ENCODE peak calls at places on chromosomes 7 and 10, in eight cellular contexts. X is psoas muscle, F is mammary epithelial cell, S is fibroblast of lung, L is adrenal gland, H is A549, O is colonic mucosa, U is AG04450. V is an unnamed sample.

GRCh38 chr10:78852447-78852846 is 216.3 kb upstream of the ZMIZ1 start:
- DNase-seq in U (no peak), F (no peak), S (no peak), H (no peak), O (no peak), X (no peak), L (no peak), V (no peak)

GRCh38 chr10:44416021-44416758 is 31.3 kb upstream of the CXCL12 start:
- DNase-seq in U (no peak), O (no peak), F (no peak), H (no peak), L (no peak), S (peak), X (no peak), V (peak)

GRCh38 chr7:5408777-5409176 is 14.9 kb downstream of the TNRC18 start:
- DNase-seq in U (no peak), L (no peak), S (peak), H (no peak), X (no peak), O (no peak), F (peak), V (no peak)

GRCh38 chr10:79176949-79177602 is 108.3 kb downstream of the ZMIZ1 start:
- DNase-seq in O (no peak), F (no peak), U (no peak), X (no peak), L (no peak), H (no peak), S (peak), V (no peak)

GRCh38 chr7:7251742-7252141 is 69.4 kb downstream of the C1GALT1 start:
- DNase-seq in L (no peak), S (no peak), O (no peak), U (no peak), X (no peak), F (no peak), H (no peak), V (no peak)

GRCh38 chr7:120819861-120820260 is 38.1 kb downstream of the TSPAN12 start:
- DNase-seq in S (no peak), H (no peak), F (no peak), L (no peak), X (no peak), O (no peak), U (no peak), V (no peak)

GRCh38 chr10:119355930-119356329 is 148.6 kb downstream of the GRK5 start:
- DNase-seq in S (no peak), X (no peak), L (no peak), U (no peak), H (no peak), F (no peak), O (no peak), V (no peak)

GRCh38 chr10:35780970-35781642 is 139.0 kb upstream of the FZD8 start:
- DNase-seq in F (peak), O (no peak), S (no peak), X (no peak), L (no peak), H (no peak), U (no peak), V (no peak)

GRCh38 chr10:95792874-95793285 is 36.9 kb downstream of the ENTPD1 start:
- DNase-seq in X (no peak), U (peak), H (no peak), S (peak), L (no peak), F (no peak), O (no peak), V (no peak)

DNA sequence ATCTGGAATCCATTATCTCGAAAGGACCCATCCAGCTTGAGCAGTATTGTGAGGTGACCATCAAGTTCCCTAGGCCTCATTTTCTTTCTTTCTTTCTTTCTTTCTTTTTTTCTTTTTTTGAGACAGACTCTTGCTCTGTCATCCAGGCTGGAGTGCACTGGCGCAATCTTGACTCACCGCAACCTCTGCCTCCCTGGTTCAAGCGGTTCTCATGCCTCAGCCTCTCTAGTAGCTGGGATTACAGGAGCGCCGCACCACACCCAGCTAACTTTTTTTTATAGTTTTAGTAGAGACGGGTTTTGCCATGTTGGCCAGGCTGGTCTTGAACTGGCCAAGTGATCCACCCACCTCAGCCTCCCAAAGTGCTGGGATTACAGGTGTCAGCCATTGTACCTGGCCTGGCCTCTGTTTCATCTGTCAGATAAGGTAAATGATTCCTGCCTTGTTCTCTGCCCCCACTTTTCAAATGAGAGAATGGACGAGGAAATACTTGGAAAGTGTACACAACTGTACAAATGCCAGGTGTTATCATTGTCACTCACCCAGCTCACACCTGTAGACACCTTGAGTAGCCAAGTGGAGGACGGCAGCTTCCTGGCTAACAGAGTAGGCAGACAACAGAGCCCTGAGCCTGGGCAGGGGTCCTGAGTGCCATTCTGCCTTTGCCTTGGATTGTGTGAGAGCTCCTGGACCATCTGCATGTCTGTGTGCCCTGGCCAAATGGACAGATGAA is 54.1 kb downstream of the HK1 start:
- DNase-seq in U (no peak), S (no peak), F (no peak), X (no peak), H (no peak), O (peak), L (no peak), V (no peak)
- H3K4me3 ChIP-seq in U (no peak), S (no peak), F (no peak), X (peak), H (no peak), O (no peak), L (no peak), V (peak)

DNA sequence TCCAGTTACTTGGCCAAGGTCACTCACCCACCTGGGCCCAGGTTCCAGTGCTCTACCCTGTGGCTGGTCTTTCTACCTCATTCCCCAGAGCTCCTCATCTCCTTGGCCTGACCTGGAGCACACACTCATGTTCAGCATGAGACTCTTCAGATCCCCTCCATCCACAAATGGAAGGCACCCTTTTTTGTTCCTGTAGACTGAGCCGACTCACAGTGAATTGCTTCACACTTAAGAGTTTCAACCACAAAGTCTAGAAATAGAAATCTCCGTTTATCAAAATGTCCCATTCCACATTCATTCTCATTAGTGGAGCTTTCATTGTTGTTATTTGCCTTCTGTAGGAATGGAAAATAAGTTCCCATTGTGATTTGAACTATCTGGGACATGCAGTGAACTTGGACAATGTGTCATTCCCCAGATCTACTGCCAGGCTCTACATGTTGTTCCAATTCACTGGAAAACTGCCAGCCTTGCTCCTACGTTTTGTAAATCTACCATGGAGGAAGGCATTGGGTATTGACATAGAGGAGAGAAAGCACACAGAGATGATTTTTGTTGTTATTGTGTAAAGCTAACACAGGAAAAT is 125.3 kb upstream of the CELF2 start:
- DNase-seq in X (no peak), F (no peak), O (no peak), L (no peak), H (no peak), U (no peak), S (peak), V (no peak)
- H3K27ac ChIP-seq in X (peak), F (no peak), O (no peak), L (no peak), H (no peak), U (no peak), S (no peak), V (no peak)

GRCh38 chr7:135662123-135662372 is 266 bp upstream of the STMP1 start:
- DNase-seq in X (no peak), L (no peak), U (no peak), F (no peak), O (no peak), H (no peak), S (no peak), V (no peak)
- TF ChIP-seq CTCF in X (peak), L (peak), U (no peak), F (peak), O (peak), H (peak), S (no peak), V (no peak)

GRCh38 chr10:124602646-124603365 is 141.2 kb downstream of the LHPP start:
- DNase-seq in F (no peak), H (no peak), X (peak), L (no peak), O (no peak), U (no peak), S (no peak), V (no peak)

GRCh38 chr10:124601431-124602120 is 140.0 kb downstream of the LHPP start:
- DNase-seq in S (no peak), L (no peak), U (no peak), X (peak), F (no peak), H (no peak), O (no peak), V (no peak)

GRCh38 chr10:124601016-124601415 is 139.4 kb downstream of the LHPP start:
- DNase-seq in S (no peak), O (no peak), H (no peak), L (no peak), U (no peak), F (no peak), X (peak), V (no peak)

GRCh38 chr10:124603376-124604213 is 140.6 kb downstream of the FAM53B start:
- DNase-seq in S (no peak), F (no peak), U (no peak), L (no peak), O (no peak), H (no peak), X (peak), V (no peak)

DNA sequence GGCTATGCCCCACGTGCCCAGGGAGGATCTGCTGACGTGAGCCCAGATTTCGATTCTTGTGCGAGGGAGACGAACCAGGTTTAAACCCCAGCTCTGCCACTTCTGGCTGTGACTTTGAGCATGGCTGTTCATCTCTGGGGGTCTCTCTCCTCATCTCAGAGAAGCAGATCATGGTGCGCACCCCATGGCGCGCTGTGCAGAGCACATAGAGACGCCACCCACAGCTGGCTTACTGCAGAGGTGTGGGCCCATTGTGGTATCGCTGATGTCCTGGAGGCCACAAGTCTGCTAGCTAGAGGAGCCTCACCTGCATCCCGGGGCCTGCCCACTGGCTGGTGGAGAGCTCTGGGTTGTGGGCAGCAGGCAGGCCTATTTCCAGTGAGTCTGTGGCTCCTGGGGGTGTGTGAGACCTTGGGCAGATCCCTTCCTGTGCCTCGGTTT is 140.5 kb downstream of the LHPP start:
- DNase-seq in X (peak), F (no peak), L (no peak), H (no peak), S (no peak), U (no peak), O (no peak), V (no peak)
- H3K4me3 ChIP-seq in X (no peak), F (no peak), L (no peak), H (no peak), S (no peak), U (no peak), O (no peak), V (no peak)

GRCh38 chr10:122271076-122271475 is at the start of gene BTBD16:
- DNase-seq in L (no peak), F (no peak), S (no peak), H (no peak), X (no peak), O (no peak), U (no peak), V (peak)
- H3K27ac ChIP-seq in L (no peak), F (no peak), S (no peak), H (no peak), X (no peak), O (no peak), U (no peak), V (no peak)

DNA sequence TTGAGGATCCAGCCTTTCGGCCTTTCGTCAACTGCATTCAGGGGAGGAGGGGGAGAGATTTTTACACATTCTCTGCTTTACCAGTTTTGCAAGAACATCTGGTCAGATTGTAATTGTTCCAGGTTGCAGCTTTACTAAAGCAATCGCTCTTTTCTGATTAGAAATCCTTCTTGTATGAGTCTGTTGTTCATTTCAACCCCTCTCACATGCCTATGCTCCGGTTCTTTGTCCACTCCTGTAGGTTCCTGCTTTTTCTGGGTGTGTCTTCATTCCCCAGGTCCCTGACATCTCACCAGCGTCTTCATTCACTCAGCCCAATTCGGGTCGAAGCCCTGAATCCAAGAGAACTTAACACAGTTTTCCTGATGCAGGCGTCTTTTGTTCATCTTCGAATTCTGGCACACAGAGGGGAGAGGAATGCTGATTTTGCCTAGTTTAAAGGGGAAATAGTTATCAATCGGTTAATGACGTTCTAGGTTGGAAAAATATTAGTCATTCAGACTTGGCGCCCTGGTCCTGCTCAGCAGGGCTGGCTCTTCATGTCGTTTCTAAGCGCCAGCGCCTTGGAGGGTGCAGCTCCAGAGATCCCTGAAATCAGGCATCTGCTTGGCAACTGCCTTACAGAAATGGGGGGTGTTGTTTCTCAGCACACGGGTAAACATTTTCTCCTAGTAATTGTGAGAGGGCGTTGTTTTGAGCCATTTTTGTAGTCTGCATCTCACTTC is 1.1 kb upstream of the PRTFDC1 start:
- DNase-seq in F (no peak), X (peak), L (no peak), H (no peak), S (peak), U (no peak), O (no peak), V (no peak)
- TF ChIP-seq CTCF in F (no peak), X (no peak), L (no peak), H (no peak), S (no peak), U (no peak), O (no peak), V (no peak)

GRCh38 chr10:113133497-113133896 is 183.4 kb downstream of the TCF7L2 start:
- DNase-seq in X (no peak), H (no peak), O (no peak), U (peak), F (no peak), L (no peak), S (peak), V (no peak)
- H3K4me3 ChIP-seq in X (no peak), H (no peak), O (no peak), U (no peak), F (no peak), L (no peak), S (no peak), V (no peak)

GRCh38 chr10:122264931-122265330 is 6.2 kb upstream of the BTBD16 start:
- DNase-seq in O (no peak), L (no peak), H (no peak), U (no peak), F (no peak), X (no peak), S (no peak), V (no peak)

GRCh38 chr10:122265896-122266295 is 5.2 kb upstream of the BTBD16 start:
- DNase-seq in S (no peak), H (no peak), F (no peak), L (no peak), O (no peak), U (no peak), X (no peak), V (no peak)

GRCh38 chr10:122267849-122268737 is 3.0 kb upstream of the BTBD16 start:
- DNase-seq in H (peak), U (no peak), O (peak), L (peak), S (no peak), F (peak), X (no peak), V (no peak)

GRCh38 chr10:122264442-122264841 is 6.7 kb upstream of the BTBD16 start:
- DNase-seq in L (no peak), U (no peak), H (no peak), F (no peak), O (no peak), X (no peak), S (peak), V (no peak)

DNA sequence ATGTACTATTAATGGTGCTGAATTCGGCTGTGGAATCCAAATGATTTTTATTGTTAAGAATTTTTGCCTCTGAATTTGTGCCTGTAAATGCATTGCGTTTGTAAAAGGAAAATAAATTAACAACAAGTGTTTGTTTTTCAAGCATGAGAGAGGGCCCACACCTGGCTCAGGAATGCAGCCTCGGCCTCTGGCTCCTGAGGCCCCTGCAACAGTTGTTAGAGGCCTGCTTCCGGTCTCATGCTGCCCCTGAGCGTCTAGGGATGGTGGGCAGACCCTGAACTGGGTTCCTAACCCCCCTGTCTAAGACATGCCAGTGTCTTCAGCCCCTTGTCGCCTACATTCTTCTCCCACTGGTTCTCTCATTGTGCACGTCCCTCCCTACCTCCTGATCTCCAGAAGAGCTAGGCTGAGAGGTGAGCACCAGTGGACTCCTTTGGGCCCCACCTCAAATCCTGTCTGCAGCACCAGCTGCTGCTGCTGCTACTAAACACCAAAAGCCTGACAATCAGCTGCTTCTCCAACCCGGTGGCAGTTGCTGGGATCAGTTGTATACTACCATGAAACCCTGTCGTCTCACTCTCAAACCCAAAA is 1.9 kb upstream of the BTBD16 start:
- DNase-seq in U (no peak), H (no peak), L (no peak), F (no peak), S (no peak), X (no peak), O (no peak), V (no peak)
- H3K27ac ChIP-seq in U (no peak), H (no peak), L (no peak), F (no peak), S (no peak), X (no peak), O (no peak), V (no peak)

GRCh38 chr7:148828965-148829364 is 55.1 kb downstream of the EZH2 start:
- DNase-seq in L (no peak), X (no peak), U (no peak), F (no peak), H (no peak), S (no peak), O (no peak), V (no peak)

GRCh38 chr7:148835854-148836253 is 48.2 kb downstream of the EZH2 start:
- DNase-seq in L (no peak), O (no peak), X (no peak), U (no peak), H (no peak), F (no peak), S (no peak), V (no peak)

GRCh38 chr7:148830897-148831692 is 53.0 kb downstream of the EZH2 start:
- DNase-seq in O (no peak), F (no peak), L (no peak), H (no peak), U (no peak), X (no peak), S (no peak), V (no peak)

GRCh38 chr7:148834605-148835004 is 49.5 kb downstream of the EZH2 start:
- DNase-seq in S (no peak), O (no peak), F (no peak), X (no peak), U (no peak), L (no peak), H (no peak), V (no peak)

GRCh38 chr7:148831782-148832181 is 52.3 kb downstream of the EZH2 start:
- DNase-seq in F (no peak), H (no peak), S (no peak), L (no peak), O (no peak), X (no peak), U (no peak), V (no peak)
- TF ChIP-seq CTCF in F (no peak), H (no peak), S (no peak), L (no peak), O (no peak), X (no peak), U (no peak), V (no peak)

V was measured in coronary artery.